ENCODE peak calls at places on chromosomes 1 and 21, in six cellular contexts. J is adipocyte, T is MV-4-11, D is pulmonary artery endothelial cell, A is ovary, Z is HTR-8/SVneo. O is an unnamed sample.

GRCh38 chr1:32539584-32540571 is 651 bp downstream of the ZBTB8A start:
- DNase-seq in J (peak), T (no peak), D (no peak), A (peak), Z (peak), O (peak)

GRCh38 chr1:201028473-201028889 is 5.0 kb upstream of the KIF21B start:
- DNase-seq in J (no peak), T (peak), D (peak), A (no peak), Z (no peak), O (no peak)

GRCh38 chr21:35911412-35912191 is 148.7 kb downstream of the SETD4 start:
- DNase-seq in J (no peak), T (no peak), D (no peak), A (no peak), Z (no peak), O (no peak)

GRCh38 chr1:31627301-31627929 is 9.9 kb downstream of the HCRTR1 start:
- DNase-seq in J (no peak), T (no peak), D (no peak), A (peak), Z (no peak), O (no peak)

GRCh38 chr1:150406483-150406882 is 42.5 kb downstream of the RPRD2 start:
- DNase-seq in J (no peak), T (no peak), D (no peak), A (no peak), Z (no peak), O (no peak)

GRCh38 chr1:209291715-209292114 is 291.8 kb upstream of the CAMK1G start:
- DNase-seq in J (no peak), T (no peak), D (no peak), A (no peak), Z (no peak), O (no peak)

GRCh38 chr1:42756956-42757891 is 9.6 kb downstream of the P3H1 start:
- DNase-seq in J (peak), T (peak), D (no peak), A (no peak), Z (peak), O (no peak)

GRCh38 chr1:32774950-32775634 is 42.1 kb downstream of the YARS1 start:
- DNase-seq in J (peak), T (no peak), D (peak), A (peak), Z (no peak), O (no peak)

GRCh38 chr1:20069932-20070331 is at the start of gene PLA2G5:
- DNase-seq in J (peak), T (no peak), D (no peak), A (peak), Z (no peak), O (no peak)

GRCh38 chr1:160993544-160993943 is 27.4 kb downstream of the F11R start:
- DNase-seq in J (peak), T (peak), D (no peak), A (no peak), Z (peak), O (no peak)

GRCh38 chr1:40898434-40898900 is 36.3 kb upstream of the CITED4 start:
- DNase-seq in J (peak), T (no peak), D (no peak), A (no peak), Z (peak), O (peak)

GRCh38 chr1:205588691-205589445 is 42.9 kb downstream of the ELK4 start:
- DNase-seq in J (peak), T (peak), D (peak), A (no peak), Z (no peak), O (peak)

GRCh38 chr1:183070923-183071618 is 47.9 kb downstream of the LAMC1 start:
- DNase-seq in J (peak), T (peak), D (peak), A (no peak), Z (no peak), O (no peak)

GRCh38 chr1:192524223-192524622 is 51.4 kb upstream of the RGS1 start:
- DNase-seq in J (peak), T (peak), D (no peak), A (no peak), Z (no peak), O (no peak)

GRCh38 chr1:54819195-54819536 is 18.0 kb upstream of the TTC22 start:
- DNase-seq in J (no peak), T (no peak), D (no peak), A (no peak), Z (no peak), O (no peak)

O was measured in stimulated activated naive CD8-positive, alpha-beta T cell treated with anti-CD3 and anti-CD28 coated beads, Interleukin-15, Interleukin-2, amounts not matched to agents 100 U/mL and 50 U/mL, for 24 hours.